ENCODE peak calls at places on chromosomes 12 and 14, in four cellular contexts. H is HepG2, Z is K562, B is GM12878. W is an unnamed sample.

GRCh38 chr12:12153596-12153995 is 82.9 kb downstream of the BCL2L14 start:
- DNase-seq in H (no peak), Z (no peak), B (no peak), W (no peak)

GRCh38 chr12:50764861-50765324 is 992 bp downstream of the ATF1 start:
- DNase-seq in H (peak; percentile 89), Z (no peak), B (no peak), W (no peak)

GRCh38 chr14:48983355-48983888 is 602.8 kb downstream of the RPS29 start:
- DNase-seq in H (no peak), Z (no peak), B (no peak), W (no peak)

GRCh38 chr12:79925492-79925891 is 9.4 kb downstream of the PPP1R12A start:
- DNase-seq in H (no peak), Z (no peak), B (no peak), W (no peak)

GRCh38 chr14:52700701-52701172 is 5.4 kb upstream of the ERO1A start:
- DNase-seq in H (peak; percentile 68), Z (no peak), B (no peak), W (no peak)

GRCh38 chr12:34599530-34600513 is 577.5 kb downstream of the ALG10 start:
- DNase-seq in H (no peak), Z (peak; percentile 2), B (no peak), W (no peak)

GRCh38 chr14:73792476-73792875 is 59.2 kb upstream of the PTGR2 start:
- DNase-seq in H (no peak), Z (no peak), B (no peak), W (no peak)

GRCh38 chr14:22112004-22112403 is 438.4 kb upstream of the OR4E1 start:
- DNase-seq in H (peak; percentile 25), Z (peak; percentile 17), B (no peak), W (peak; percentile 76)

GRCh38 chr14:33949051-33950037 is 1.5 kb downstream of the EGLN3 start:
- DNase-seq in H (no peak), Z (peak; percentile 18), B (no peak), W (no peak)

GRCh38 chr12:24039113-24039525 is 89.6 kb upstream of the SOX5 start:
- DNase-seq in H (peak; percentile 96), Z (no peak), B (no peak), W (no peak)

GRCh38 chr12:120481022-120481767 is 11.6 kb upstream of the SRSF9 start:
- DNase-seq in H (no peak), Z (no peak), B (no peak), W (no peak)

GRCh38 chr12:105423237-105423636 is 92.7 kb downstream of the C12orf75 start:
- DNase-seq in H (no peak), Z (no peak), B (no peak), W (no peak)

GRCh38 chr14:90999299-90999698 is 61.1 kb downstream of the RPS6KA5 start:
- DNase-seq in H (no peak), Z (no peak), B (no peak), W (no peak)

GRCh38 chr12:118055144-118055557 is 5.8 kb downstream of the WSB2 start:
- DNase-seq in H (peak; percentile 68), Z (peak; percentile 52), B (no peak), W (peak; percentile 79)

GRCh38 chr14:104281768-104282301 is 143.4 kb downstream of the KIF26A start:
- DNase-seq in H (no peak), Z (no peak), B (no peak), W (peak; percentile 29)

GRCh38 chr12:88922816-88923215 is 342.5 kb upstream of the KITLG start:
- DNase-seq in H (no peak), Z (no peak), B (no peak), W (no peak)

GRCh38 chr14:84162658-84163057 is 1367.3 kb upstream of the FLRT2 start:
- DNase-seq in H (no peak), Z (no peak), B (no peak), W (no peak)

GRCh38 chr12:47904647-47905312 is at the start of gene VDR:
- DNase-seq in H (peak; percentile 28), Z (peak; percentile 96), B (no peak), W (peak; percentile 87)

GRCh38 chr14:61530896-61531295 is 164.4 kb upstream of the HIF1A start:
- DNase-seq in H (no peak), Z (no peak), B (no peak), W (no peak)

GRCh38 chr14:61532818-61533217 is 162.5 kb upstream of the HIF1A start:
- DNase-seq in H (no peak), Z (no peak), B (no peak), W (no peak)

GRCh38 chr14:61531741-61532505 is 163.4 kb upstream of the HIF1A start:
- DNase-seq in H (no peak), Z (no peak), B (no peak), W (no peak)

GRCh38 chr14:61528591-61529021 is 166.7 kb upstream of the HIF1A start:
- DNase-seq in H (no peak), Z (no peak), B (no peak), W (no peak)

GRCh38 chr14:61530296-61530695 is 165.0 kb upstream of the HIF1A start:
- DNase-seq in H (no peak), Z (no peak), B (no peak), W (no peak)
- TF ChIP-seq BRCA1 in H (no peak), Z (no peak), B (no peak), W (no peak)

GRCh38 chr14:54756656-54757392 is 145.8 kb downstream of the GCH1 start:
- DNase-seq in H (no peak), Z (no peak), B (no peak), W (no peak)

GRCh38 chr14:54754623-54755386 is 147.8 kb downstream of the GCH1 start:
- DNase-seq in H (no peak), Z (peak; percentile 84), B (no peak), W (no peak)

GRCh38 chr14:54759982-54760585 is 142.5 kb downstream of the GCH1 start:
- DNase-seq in H (no peak), Z (no peak), B (no peak), W (no peak)

GRCh38 chr14:54760866-54761265 is 141.8 kb downstream of the GCH1 start:
- DNase-seq in H (no peak), Z (no peak), B (no peak), W (no peak)

DNA sequence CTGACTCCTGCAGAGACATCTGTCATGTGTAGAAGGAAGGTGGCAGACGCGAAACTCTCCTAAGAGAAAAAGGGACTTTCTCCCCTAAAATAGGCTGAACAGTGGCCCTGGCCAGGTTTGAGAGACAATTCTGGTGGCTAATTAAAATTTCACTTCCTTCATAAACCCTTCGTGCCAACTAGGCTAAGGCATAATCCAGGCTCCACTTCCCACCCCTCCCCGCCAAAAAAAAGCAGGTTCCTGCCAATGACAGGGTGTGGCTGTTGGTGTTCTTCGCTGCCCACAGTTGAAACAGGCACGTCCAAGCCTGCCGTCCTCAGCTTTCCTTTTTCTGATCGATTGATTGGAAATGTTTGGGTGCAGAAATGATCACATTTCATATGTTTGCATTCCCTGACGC is 144.6 kb downstream of the GCH1 start:
- DNase-seq in H (no peak), Z (no peak), B (no peak), W (no peak)
- TF ChIP-seq ATF3 in H (no peak), Z (no peak), B (no peak), W (no peak)

GRCh38 chr12:52230364-52231281 is 2.4 kb upstream of the KRT7 start:
- DNase-seq in H (no peak), Z (no peak), B (no peak), W (no peak)
- TF ChIP-seq EP300 in H (no peak), Z (no peak), B (no peak), W (no peak)

DNA sequence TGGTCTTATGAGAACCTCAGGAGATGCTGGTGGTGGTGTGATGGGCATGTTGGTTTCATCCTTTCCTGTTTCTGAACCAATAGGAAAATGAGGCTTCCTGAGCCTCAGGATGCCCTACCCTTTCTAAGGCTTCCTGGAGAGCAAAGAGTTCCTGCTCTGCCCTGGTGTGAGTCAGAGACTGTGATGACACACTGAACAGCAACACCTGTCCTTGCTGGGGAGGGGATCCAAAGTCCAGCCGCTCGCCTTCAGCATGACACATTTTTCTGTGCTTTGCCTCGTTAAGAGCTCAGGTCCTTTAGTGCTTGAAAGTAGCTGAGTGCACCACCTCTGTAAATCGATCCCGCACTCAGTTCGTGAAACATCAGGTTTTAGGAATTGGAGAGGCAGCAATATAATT is 116.0 kb downstream of the CACNA1C start:
- DNase-seq in H (peak; percentile 81), Z (no peak), B (no peak), W (no peak)
- TF ChIP-seq BRCA1 in H (no peak), Z (no peak), B (no peak), W (no peak)

GRCh38 chr14:97539389-97539786 is 742.2 kb downstream of the VRK1 start:
- DNase-seq in H (no peak), Z (no peak), B (no peak), W (no peak)

GRCh38 chr14:97536421-97536820 is 739.2 kb downstream of the VRK1 start:
- DNase-seq in H (no peak), Z (no peak), B (no peak), W (no peak)

GRCh38 chr14:97544581-97544980 is 747.4 kb downstream of the VRK1 start:
- DNase-seq in H (no peak), Z (no peak), B (peak; percentile 21), W (no peak)

GRCh38 chr14:97538749-97539388 is 741.7 kb downstream of the VRK1 start:
- DNase-seq in H (no peak), Z (no peak), B (no peak), W (no peak)

DNA sequence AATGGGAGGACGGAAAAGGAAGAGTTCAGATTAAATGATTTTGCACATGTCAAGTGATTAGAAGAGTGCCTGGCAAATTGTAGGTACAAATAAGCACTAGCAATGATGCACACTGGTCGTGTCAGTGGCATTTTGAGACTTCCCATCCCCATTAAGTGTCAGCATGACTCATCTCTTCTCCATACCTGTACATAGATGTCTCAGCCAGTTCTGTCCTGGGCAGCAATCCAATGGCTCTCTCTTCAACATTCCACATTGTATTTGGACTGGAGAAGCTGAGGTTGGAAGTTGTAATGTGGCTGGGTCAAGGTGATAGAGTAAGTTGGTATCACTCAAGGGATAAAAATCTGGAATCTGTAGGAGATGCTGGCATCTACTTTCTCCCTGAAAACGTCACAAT is 742.7 kb downstream of the VRK1 start:
- DNase-seq in H (no peak), Z (no peak), B (no peak), W (no peak)
- TF ChIP-seq ATF3 in H (no peak), Z (no peak), B (no peak), W (no peak)

DNA sequence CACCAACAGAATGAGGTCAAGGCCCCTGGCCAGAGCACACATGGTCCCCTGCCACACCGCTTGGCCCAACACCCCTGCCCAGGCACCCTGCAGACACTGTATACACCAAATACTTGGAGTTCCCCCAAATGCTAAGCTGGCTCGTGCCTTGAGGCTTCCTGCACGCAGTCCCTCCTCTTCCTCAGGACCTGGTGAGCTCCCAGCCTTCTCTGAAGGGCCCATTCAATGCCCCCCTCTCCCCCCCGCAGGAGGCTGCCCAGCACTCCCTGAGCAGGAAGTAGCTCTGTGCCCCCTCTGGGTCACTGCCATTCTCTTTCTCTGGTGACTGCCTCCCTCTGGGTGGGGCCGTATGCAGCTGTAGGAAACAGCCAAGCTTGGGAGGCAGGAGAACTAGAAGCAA is 75.3 kb downstream of the ITPK1 start:
- DNase-seq in H (no peak), Z (no peak), B (no peak), W (no peak)
- TF ChIP-seq EP300 in H (no peak), Z (no peak), B (no peak), W (no peak)

W was measured in H1.